ENCODE peak calls at places on chromosomes 12 and 14, in seven cellular contexts. One of them, this sample, is unnamed.

GRCh38 chr12:64053117-64053516 is 169.0 kb downstream of the KICS2 start:
- DNase-seq in neural progenitor cell: no peak
- DNase-seq in GM23338: no peak
- DNase-seq in T-cell: no peak
- DNase-seq in left cardiac atrium: no peak
- DNase-seq in activated T-helper 1 cell treated with Interleukin-2 at 50 U/mL for 16 hours: no peak
- DNase-seq in HFFc6: no peak
- DNase-seq in this sample: no peak

GRCh38 chr12:15477761-15478160 is 155.5 kb downstream of the PTPRO start:
- DNase-seq in neural progenitor cell: no peak
- DNase-seq in GM23338: no peak
- DNase-seq in T-cell: no peak
- DNase-seq in left cardiac atrium: no peak
- DNase-seq in activated T-helper 1 cell treated with Interleukin-2 at 50 U/mL for 16 hours: no peak
- DNase-seq in HFFc6: no peak
- DNase-seq in this sample: no peak

GRCh38 chr12:26277511-26278246 is 82.3 kb downstream of the SSPN start:
- DNase-seq in neural progenitor cell: no peak
- DNase-seq in GM23338: no peak
- DNase-seq in T-cell: no peak
- DNase-seq in left cardiac atrium: no peak
- DNase-seq in activated T-helper 1 cell treated with Interleukin-2 at 50 U/mL for 16 hours: no peak
- DNase-seq in HFFc6: no peak
- DNase-seq in this sample: no peak

GRCh38 chr14:60188115-60188514 is 22.9 kb upstream of the DHRS7 start:
- DNase-seq in neural progenitor cell: no peak
- DNase-seq in GM23338: no peak
- DNase-seq in T-cell: no peak
- DNase-seq in left cardiac atrium: no peak
- DNase-seq in activated T-helper 1 cell treated with Interleukin-2 at 50 U/mL for 16 hours: no peak
- DNase-seq in HFFc6: no peak
- DNase-seq in this sample: no peak

GRCh38 chr14:100592972-100593371 is 5.8 kb upstream of the BEGAIN start:
- DNase-seq in neural progenitor cell: no peak
- DNase-seq in GM23338: no peak
- DNase-seq in T-cell: no peak
- DNase-seq in left cardiac atrium: peak; percentile 5
- DNase-seq in activated T-helper 1 cell treated with Interleukin-2 at 50 U/mL for 16 hours: no peak
- DNase-seq in HFFc6: no peak
- DNase-seq in this sample: no peak

GRCh38 chr14:102731871-102732800 is 45.1 kb upstream of the TRAF3 start:
- DNase-seq in neural progenitor cell: no peak
- DNase-seq in GM23338: no peak
- DNase-seq in T-cell: no peak
- DNase-seq in left cardiac atrium: no peak
- DNase-seq in activated T-helper 1 cell treated with Interleukin-2 at 50 U/mL for 16 hours: no peak
- DNase-seq in HFFc6: no peak
- DNase-seq in this sample: no peak

GRCh38 chr12:57632898-57633825 is at the start of gene B4GALNT1:
- DNase-seq in neural progenitor cell: peak; percentile 89
- DNase-seq in GM23338: peak; percentile 88
- DNase-seq in T-cell: peak; percentile 37
- DNase-seq in left cardiac atrium: peak; percentile 67
- DNase-seq in activated T-helper 1 cell treated with Interleukin-2 at 50 U/mL for 16 hours: peak; percentile 46
- DNase-seq in HFFc6: peak; percentile 13
- DNase-seq in this sample: peak; percentile 63

GRCh38 chr12:82517027-82517426 is 158.7 kb downstream of the METTL25 start:
- DNase-seq in neural progenitor cell: peak; percentile 52
- DNase-seq in GM23338: peak; percentile 77
- DNase-seq in T-cell: no peak
- DNase-seq in left cardiac atrium: no peak
- DNase-seq in activated T-helper 1 cell treated with Interleukin-2 at 50 U/mL for 16 hours: no peak
- DNase-seq in HFFc6: no peak
- DNase-seq in this sample: no peak

GRCh38 chr12:121214855-121215745 is 5.2 kb downstream of the P2RX4 start:
- DNase-seq in neural progenitor cell: no peak
- DNase-seq in GM23338: no peak
- DNase-seq in T-cell: no peak
- DNase-seq in left cardiac atrium: no peak
- DNase-seq in activated T-helper 1 cell treated with Interleukin-2 at 50 U/mL for 16 hours: no peak
- DNase-seq in HFFc6: peak; percentile 96
- DNase-seq in this sample: peak; percentile 66

GRCh38 chr14:95679995-95680735 is 6.1 kb upstream of the TCL1B start:
- DNase-seq in neural progenitor cell: peak; percentile 58
- DNase-seq in GM23338: peak; percentile 58
- DNase-seq in T-cell: no peak
- DNase-seq in left cardiac atrium: no peak
- DNase-seq in activated T-helper 1 cell treated with Interleukin-2 at 50 U/mL for 16 hours: no peak
- DNase-seq in HFFc6: no peak
- DNase-seq in this sample: no peak

GRCh38 chr12:18345021-18345735 is 83.9 kb downstream of the PIK3C2G start:
- DNase-seq in neural progenitor cell: no peak
- DNase-seq in GM23338: no peak
- DNase-seq in T-cell: no peak
- DNase-seq in left cardiac atrium: no peak
- DNase-seq in activated T-helper 1 cell treated with Interleukin-2 at 50 U/mL for 16 hours: no peak
- DNase-seq in HFFc6: no peak
- DNase-seq in this sample: no peak

GRCh38 chr14:85574849-85575616 is 45.1 kb downstream of the FLRT2 start:
- DNase-seq in neural progenitor cell: no peak
- DNase-seq in GM23338: peak; percentile 28
- DNase-seq in T-cell: no peak
- DNase-seq in left cardiac atrium: no peak
- DNase-seq in activated T-helper 1 cell treated with Interleukin-2 at 50 U/mL for 16 hours: no peak
- DNase-seq in HFFc6: no peak
- DNase-seq in this sample: no peak

GRCh38 chr12:62654558-62655241 is 188.1 kb downstream of the MON2 start:
- DNase-seq in neural progenitor cell: no peak
- DNase-seq in GM23338: no peak
- DNase-seq in T-cell: no peak
- DNase-seq in left cardiac atrium: no peak
- DNase-seq in activated T-helper 1 cell treated with Interleukin-2 at 50 U/mL for 16 hours: no peak
- DNase-seq in HFFc6: no peak
- DNase-seq in this sample: no peak

GRCh38 chr14:95274874-95275273 is 44.8 kb downstream of the CLMN start:
- DNase-seq in neural progenitor cell: no peak
- DNase-seq in GM23338: no peak
- DNase-seq in T-cell: no peak
- DNase-seq in left cardiac atrium: no peak
- DNase-seq in activated T-helper 1 cell treated with Interleukin-2 at 50 U/mL for 16 hours: no peak
- DNase-seq in HFFc6: no peak
- DNase-seq in this sample: no peak

GRCh38 chr12:95117178-95117599 is 43.8 kb upstream of the NR2C1 start:
- DNase-seq in neural progenitor cell: peak; percentile 83
- DNase-seq in GM23338: peak; percentile 80
- DNase-seq in T-cell: peak; percentile 20
- DNase-seq in left cardiac atrium: peak; percentile 73
- DNase-seq in activated T-helper 1 cell treated with Interleukin-2 at 50 U/mL for 16 hours: peak; percentile 15
- DNase-seq in HFFc6: peak; percentile 77
- DNase-seq in this sample: peak; percentile 51

GRCh38 chr12:64706366-64706765 is 52.8 kb downstream of the GNS start:
- DNase-seq in neural progenitor cell: no peak
- DNase-seq in GM23338: no peak
- DNase-seq in T-cell: no peak
- DNase-seq in left cardiac atrium: no peak
- DNase-seq in activated T-helper 1 cell treated with Interleukin-2 at 50 U/mL for 16 hours: no peak
- DNase-seq in HFFc6: no peak
- DNase-seq in this sample: no peak

GRCh38 chr12:94560416-94561221 is 89.7 kb downstream of the TMCC3 start:
- DNase-seq in neural progenitor cell: peak; percentile 52
- DNase-seq in GM23338: peak; percentile 84
- DNase-seq in T-cell: no peak
- DNase-seq in left cardiac atrium: no peak
- DNase-seq in activated T-helper 1 cell treated with Interleukin-2 at 50 U/mL for 16 hours: no peak
- DNase-seq in HFFc6: no peak
- DNase-seq in this sample: peak; percentile 29

GRCh38 chr14:77409131-77409533 is 14.2 kb downstream of the NOXRED1 start:
- DNase-seq in neural progenitor cell: peak; percentile 17
- DNase-seq in GM23338: peak; percentile 53
- DNase-seq in T-cell: no peak
- DNase-seq in left cardiac atrium: no peak
- DNase-seq in activated T-helper 1 cell treated with Interleukin-2 at 50 U/mL for 16 hours: no peak
- DNase-seq in HFFc6: no peak
- DNase-seq in this sample: no peak

GRCh38 chr12:122139266-122139665 is 34.8 kb downstream of the IL31 start:
- DNase-seq in neural progenitor cell: no peak
- DNase-seq in GM23338: no peak
- DNase-seq in T-cell: no peak
- DNase-seq in left cardiac atrium: no peak
- DNase-seq in activated T-helper 1 cell treated with Interleukin-2 at 50 U/mL for 16 hours: no peak
- DNase-seq in HFFc6: no peak
- DNase-seq in this sample: no peak

GRCh38 chr12:100681074-100681473 is 107.6 kb downstream of the GAS2L3 start:
- DNase-seq in neural progenitor cell: no peak
- DNase-seq in GM23338: no peak
- DNase-seq in T-cell: no peak
- DNase-seq in left cardiac atrium: no peak
- DNase-seq in activated T-helper 1 cell treated with Interleukin-2 at 50 U/mL for 16 hours: no peak
- DNase-seq in HFFc6: no peak
- DNase-seq in this sample: no peak

GRCh38 chr12:47777741-47778558 is 4.9 kb downstream of the SLC48A1 start:
- DNase-seq in neural progenitor cell: no peak
- DNase-seq in GM23338: no peak
- DNase-seq in T-cell: no peak
- DNase-seq in left cardiac atrium: no peak
- DNase-seq in activated T-helper 1 cell treated with Interleukin-2 at 50 U/mL for 16 hours: no peak
- DNase-seq in HFFc6: no peak
- DNase-seq in this sample: no peak

GRCh38 chr12:100248886-100249285 is 18.0 kb downstream of the DEPDC4 start:
- DNase-seq in neural progenitor cell: no peak
- DNase-seq in GM23338: no peak
- DNase-seq in T-cell: no peak
- DNase-seq in left cardiac atrium: no peak
- DNase-seq in activated T-helper 1 cell treated with Interleukin-2 at 50 U/mL for 16 hours: no peak
- DNase-seq in HFFc6: no peak
- DNase-seq in this sample: no peak

GRCh38 chr14:21036746-21037145 is 2.1 kb upstream of the RNASE13 start:
- DNase-seq in neural progenitor cell: no peak
- DNase-seq in GM23338: no peak
- DNase-seq in T-cell: no peak
- DNase-seq in left cardiac atrium: no peak
- DNase-seq in activated T-helper 1 cell treated with Interleukin-2 at 50 U/mL for 16 hours: no peak
- DNase-seq in HFFc6: no peak
- DNase-seq in this sample: no peak

GRCh38 chr14:52080171-52080800 is 11.4 kb upstream of the NID2 start:
- DNase-seq in neural progenitor cell: no peak
- DNase-seq in GM23338: no peak
- DNase-seq in T-cell: no peak
- DNase-seq in left cardiac atrium: peak; percentile 34
- DNase-seq in activated T-helper 1 cell treated with Interleukin-2 at 50 U/mL for 16 hours: no peak
- DNase-seq in HFFc6: peak; percentile 60
- DNase-seq in this sample: no peak

GRCh38 chr12:1634590-1635191 is 5.7 kb downstream of the WNT5B start:
- DNase-seq in neural progenitor cell: peak; percentile 71
- DNase-seq in GM23338: peak; percentile 91
- DNase-seq in T-cell: peak; percentile 17
- DNase-seq in left cardiac atrium: peak; percentile 88
- DNase-seq in activated T-helper 1 cell treated with Interleukin-2 at 50 U/mL for 16 hours: peak; percentile 13
- DNase-seq in HFFc6: peak; percentile 65
- DNase-seq in this sample: peak; percentile 70

GRCh38 chr12:122891661-122892525 is 4.0 kb downstream of the VPS37B start:
- DNase-seq in neural progenitor cell: peak; percentile 64
- DNase-seq in GM23338: peak; percentile 79
- DNase-seq in T-cell: no peak
- DNase-seq in left cardiac atrium: no peak
- DNase-seq in activated T-helper 1 cell treated with Interleukin-2 at 50 U/mL for 16 hours: no peak
- DNase-seq in HFFc6: peak; percentile 79
- DNase-seq in this sample: no peak

GRCh38 chr14:91889477-91890211 is 22.3 kb upstream of the TC2N start:
- DNase-seq in neural progenitor cell: no peak
- DNase-seq in GM23338: no peak
- DNase-seq in T-cell: no peak
- DNase-seq in left cardiac atrium: peak; percentile 59
- DNase-seq in activated T-helper 1 cell treated with Interleukin-2 at 50 U/mL for 16 hours: no peak
- DNase-seq in HFFc6: no peak
- DNase-seq in this sample: no peak

GRCh38 chr12:7369274-7369729 is 65.4 kb downstream of the ACSM4 start:
- DNase-seq in neural progenitor cell: no peak
- DNase-seq in GM23338: no peak
- DNase-seq in T-cell: no peak
- DNase-seq in left cardiac atrium: peak; percentile 44
- DNase-seq in activated T-helper 1 cell treated with Interleukin-2 at 50 U/mL for 16 hours: no peak
- DNase-seq in HFFc6: peak; percentile 84
- DNase-seq in this sample: peak; percentile 30

GRCh38 chr12:127169321-127170270 is 1097.4 kb upstream of the TMEM132C start:
- DNase-seq in neural progenitor cell: no peak
- DNase-seq in GM23338: no peak
- DNase-seq in T-cell: no peak
- DNase-seq in left cardiac atrium: no peak
- DNase-seq in activated T-helper 1 cell treated with Interleukin-2 at 50 U/mL for 16 hours: no peak
- DNase-seq in HFFc6: peak; percentile 29
- DNase-seq in this sample: no peak

GRCh38 chr14:76486251-76486743 is 110.4 kb downstream of the ESRRB start:
- DNase-seq in neural progenitor cell: no peak
- DNase-seq in GM23338: no peak
- DNase-seq in T-cell: no peak
- DNase-seq in left cardiac atrium: no peak
- DNase-seq in activated T-helper 1 cell treated with Interleukin-2 at 50 U/mL for 16 hours: no peak
- DNase-seq in HFFc6: no peak
- DNase-seq in this sample: no peak

GRCh38 chr12:63874897-63875296 is 30.4 kb downstream of the SRGAP1 start:
- DNase-seq in neural progenitor cell: no peak
- DNase-seq in GM23338: no peak
- DNase-seq in T-cell: no peak
- DNase-seq in left cardiac atrium: no peak
- DNase-seq in activated T-helper 1 cell treated with Interleukin-2 at 50 U/mL for 16 hours: no peak
- DNase-seq in HFFc6: no peak
- DNase-seq in this sample: no peak

GRCh38 chr14:89165189-89165809 is 251.7 kb downstream of the FOXN3 start:
- DNase-seq in neural progenitor cell: no peak
- DNase-seq in GM23338: no peak
- DNase-seq in T-cell: no peak
- DNase-seq in left cardiac atrium: no peak
- DNase-seq in activated T-helper 1 cell treated with Interleukin-2 at 50 U/mL for 16 hours: no peak
- DNase-seq in HFFc6: no peak
- DNase-seq in this sample: no peak

GRCh38 chr14:59343585-59343984 is 121.6 kb downstream of the GPR135 start:
- DNase-seq in neural progenitor cell: no peak
- DNase-seq in GM23338: no peak
- DNase-seq in T-cell: no peak
- DNase-seq in left cardiac atrium: peak; percentile 34
- DNase-seq in activated T-helper 1 cell treated with Interleukin-2 at 50 U/mL for 16 hours: no peak
- DNase-seq in HFFc6: no peak
- DNase-seq in this sample: no peak